ENCODE peak calls at places on chromosomes 2 and 18, in six cellular contexts. One of them, this sample, is unnamed.

GRCh38 chr2:215677466-215677865 is 241.6 kb upstream of the FN1 start:
- DNase-seq in PC-3: no peak
- DNase-seq in NCI-H510A treated with DMSO at 0.1 percent for 48 hours: no peak
- DNase-seq in activated T-helper 1 cell treated with anti-CD3 and anti-CD28 coated beads, Interleukin-12 subunit alpha, Interleukin-12 subunit beta, Interleukin-2, Interleukin-4 antibody, amounts not matched to agents 30 ng/mL and 10 ng/mL and 1 ng/mL, durations not matched to agents 14 hours and 24 hours and 36 hours: no peak
- DNase-seq in NCI-H2081: no peak
- DNase-seq in iris pigment epithelial cell: no peak
- DNase-seq in this sample: no peak

GRCh38 chr2:6526093-6526824 is 339.4 kb downstream of the CMPK2 start:
- DNase-seq in NCI-H2081: peak; percentile 68
- DNase-seq in iris pigment epithelial cell: no peak
- DNase-seq in PC-3: peak; percentile 37
- DNase-seq in NCI-H510A treated with DMSO at 0.1 percent for 48 hours: peak; percentile 48
- DNase-seq in activated T-helper 1 cell treated with anti-CD3 and anti-CD28 coated beads, Interleukin-12 subunit alpha, Interleukin-12 subunit beta, Interleukin-2, Interleukin-4 antibody, amounts not matched to agents 30 ng/mL and 10 ng/mL and 1 ng/mL, durations not matched to agents 14 hours and 24 hours and 36 hours: no peak
- DNase-seq in this sample: peak; percentile 15

GRCh38 chr2:60426908-60427307 is 126.5 kb downstream of the BCL11A start:
- DNase-seq in iris pigment epithelial cell: no peak
- DNase-seq in NCI-H2081: no peak
- DNase-seq in NCI-H510A treated with DMSO at 0.1 percent for 48 hours: no peak
- DNase-seq in activated T-helper 1 cell treated with anti-CD3 and anti-CD28 coated beads, Interleukin-12 subunit alpha, Interleukin-12 subunit beta, Interleukin-2, Interleukin-4 antibody, amounts not matched to agents 30 ng/mL and 10 ng/mL and 1 ng/mL, durations not matched to agents 14 hours and 24 hours and 36 hours: no peak
- DNase-seq in PC-3: no peak
- DNase-seq in this sample: no peak

GRCh38 chr2:11669454-11670291 is at the start of gene NTSR2:
- DNase-seq in PC-3: no peak
- DNase-seq in iris pigment epithelial cell: peak; percentile 60
- DNase-seq in NCI-H510A treated with DMSO at 0.1 percent for 48 hours: no peak
- DNase-seq in activated T-helper 1 cell treated with anti-CD3 and anti-CD28 coated beads, Interleukin-12 subunit alpha, Interleukin-12 subunit beta, Interleukin-2, Interleukin-4 antibody, amounts not matched to agents 30 ng/mL and 10 ng/mL and 1 ng/mL, durations not matched to agents 14 hours and 24 hours and 36 hours: peak; percentile 17
- DNase-seq in NCI-H2081: no peak
- DNase-seq in this sample: peak; percentile 17

GRCh38 chr18:53426656-53427055 is 797.8 kb downstream of the MBD2 start:
- DNase-seq in iris pigment epithelial cell: no peak
- DNase-seq in PC-3: no peak
- DNase-seq in NCI-H510A treated with DMSO at 0.1 percent for 48 hours: peak; percentile 83
- DNase-seq in NCI-H2081: no peak
- DNase-seq in activated T-helper 1 cell treated with anti-CD3 and anti-CD28 coated beads, Interleukin-12 subunit alpha, Interleukin-12 subunit beta, Interleukin-2, Interleukin-4 antibody, amounts not matched to agents 30 ng/mL and 10 ng/mL and 1 ng/mL, durations not matched to agents 14 hours and 24 hours and 36 hours: no peak
- DNase-seq in this sample: no peak

GRCh38 chr2:215461836-215462532 is 26.1 kb upstream of the FN1 start:
- DNase-seq in activated T-helper 1 cell treated with anti-CD3 and anti-CD28 coated beads, Interleukin-12 subunit alpha, Interleukin-12 subunit beta, Interleukin-2, Interleukin-4 antibody, amounts not matched to agents 30 ng/mL and 10 ng/mL and 1 ng/mL, durations not matched to agents 14 hours and 24 hours and 36 hours: no peak
- DNase-seq in iris pigment epithelial cell: peak; percentile 82
- DNase-seq in NCI-H2081: no peak
- DNase-seq in PC-3: peak; percentile 30
- DNase-seq in NCI-H510A treated with DMSO at 0.1 percent for 48 hours: no peak
- DNase-seq in this sample: peak; percentile 74

GRCh38 chr2:155310589-155310988 is 612.1 kb downstream of the KCNJ3 start:
- DNase-seq in PC-3: peak; percentile 50
- DNase-seq in activated T-helper 1 cell treated with anti-CD3 and anti-CD28 coated beads, Interleukin-12 subunit alpha, Interleukin-12 subunit beta, Interleukin-2, Interleukin-4 antibody, amounts not matched to agents 30 ng/mL and 10 ng/mL and 1 ng/mL, durations not matched to agents 14 hours and 24 hours and 36 hours: no peak
- DNase-seq in NCI-H2081: peak; percentile 27
- DNase-seq in iris pigment epithelial cell: peak; percentile 35
- DNase-seq in NCI-H510A treated with DMSO at 0.1 percent for 48 hours: peak; percentile 65
- DNase-seq in this sample: peak; percentile 47

GRCh38 chr2:102070058-102070642 is 72.4 kb upstream of the IL1R1 start:
- DNase-seq in activated T-helper 1 cell treated with anti-CD3 and anti-CD28 coated beads, Interleukin-12 subunit alpha, Interleukin-12 subunit beta, Interleukin-2, Interleukin-4 antibody, amounts not matched to agents 30 ng/mL and 10 ng/mL and 1 ng/mL, durations not matched to agents 14 hours and 24 hours and 36 hours: no peak
- DNase-seq in NCI-H510A treated with DMSO at 0.1 percent for 48 hours: no peak
- DNase-seq in NCI-H2081: no peak
- DNase-seq in PC-3: no peak
- DNase-seq in iris pigment epithelial cell: peak; percentile 91
- DNase-seq in this sample: no peak

GRCh38 chr18:31490838-31491237 is 7.1 kb upstream of the DSG2 start:
- DNase-seq in activated T-helper 1 cell treated with anti-CD3 and anti-CD28 coated beads, Interleukin-12 subunit alpha, Interleukin-12 subunit beta, Interleukin-2, Interleukin-4 antibody, amounts not matched to agents 30 ng/mL and 10 ng/mL and 1 ng/mL, durations not matched to agents 14 hours and 24 hours and 36 hours: no peak
- DNase-seq in PC-3: no peak
- DNase-seq in NCI-H510A treated with DMSO at 0.1 percent for 48 hours: no peak
- DNase-seq in iris pigment epithelial cell: no peak
- DNase-seq in NCI-H2081: no peak
- DNase-seq in this sample: peak; percentile 71

GRCh38 chr18:79348066-79348465 is 47.7 kb upstream of the NFATC1 start:
- DNase-seq in NCI-H510A treated with DMSO at 0.1 percent for 48 hours: no peak
- DNase-seq in activated T-helper 1 cell treated with anti-CD3 and anti-CD28 coated beads, Interleukin-12 subunit alpha, Interleukin-12 subunit beta, Interleukin-2, Interleukin-4 antibody, amounts not matched to agents 30 ng/mL and 10 ng/mL and 1 ng/mL, durations not matched to agents 14 hours and 24 hours and 36 hours: no peak
- DNase-seq in NCI-H2081: no peak
- DNase-seq in PC-3: no peak
- DNase-seq in iris pigment epithelial cell: no peak
- DNase-seq in this sample: peak; percentile 29

GRCh38 chr18:35511428-35511827 is 13.7 kb upstream of the INO80C start:
- DNase-seq in NCI-H2081: no peak
- DNase-seq in PC-3: no peak
- DNase-seq in NCI-H510A treated with DMSO at 0.1 percent for 48 hours: no peak
- DNase-seq in iris pigment epithelial cell: no peak
- DNase-seq in activated T-helper 1 cell treated with anti-CD3 and anti-CD28 coated beads, Interleukin-12 subunit alpha, Interleukin-12 subunit beta, Interleukin-2, Interleukin-4 antibody, amounts not matched to agents 30 ng/mL and 10 ng/mL and 1 ng/mL, durations not matched to agents 14 hours and 24 hours and 36 hours: no peak
- DNase-seq in this sample: no peak

GRCh38 chr2:129711816-129712420 is 267.5 kb upstream of the RAB6C start:
- DNase-seq in NCI-H2081: no peak
- DNase-seq in NCI-H510A treated with DMSO at 0.1 percent for 48 hours: no peak
- DNase-seq in PC-3: no peak
- DNase-seq in activated T-helper 1 cell treated with anti-CD3 and anti-CD28 coated beads, Interleukin-12 subunit alpha, Interleukin-12 subunit beta, Interleukin-2, Interleukin-4 antibody, amounts not matched to agents 30 ng/mL and 10 ng/mL and 1 ng/mL, durations not matched to agents 14 hours and 24 hours and 36 hours: no peak
- DNase-seq in iris pigment epithelial cell: no peak
- DNase-seq in this sample: peak; percentile 56